ENCODE peak calls at places on chromosome 9, in seven cellular contexts. One of them, this sample, is unnamed.

GRCh38 chr9:93655621-93656425 is 79.4 kb downstream of the PHF2 start:
- DNase-seq in WTC11: peak
- DNase-seq in GM20000: no peak
- DNase-seq in cardiac muscle cell: no peak
- DNase-seq in endothelial cell: no peak
- DNase-seq in tibial nerve: no peak
- DNase-seq in cardiac fibroblast: no peak
- DNase-seq in this sample: no peak

GRCh38 chr9:91197232-91198181 is 164.2 kb downstream of the AUH start:
- DNase-seq in WTC11: no peak
- DNase-seq in GM20000: no peak
- DNase-seq in cardiac muscle cell: no peak
- DNase-seq in endothelial cell: no peak
- DNase-seq in tibial nerve: peak
- DNase-seq in cardiac fibroblast: peak
- DNase-seq in this sample: peak

GRCh38 chr9:928363-929042 is 48.0 kb upstream of the DMRT3 start:
- DNase-seq in WTC11: peak
- DNase-seq in GM20000: peak
- DNase-seq in cardiac muscle cell: peak
- DNase-seq in endothelial cell: peak
- DNase-seq in tibial nerve: no peak
- DNase-seq in cardiac fibroblast: no peak
- DNase-seq in this sample: no peak

GRCh38 chr9:135066291-135066690 is 21.2 kb upstream of the OLFM1 start:
- DNase-seq in WTC11: no peak
- DNase-seq in GM20000: no peak
- DNase-seq in cardiac muscle cell: no peak
- DNase-seq in endothelial cell: no peak
- DNase-seq in tibial nerve: no peak
- DNase-seq in cardiac fibroblast: no peak
- DNase-seq in this sample: no peak

GRCh38 chr9:15438891-15439290 is 16.2 kb downstream of the SNAPC3 start:
- DNase-seq in WTC11: no peak
- DNase-seq in GM20000: no peak
- DNase-seq in cardiac muscle cell: no peak
- DNase-seq in endothelial cell: no peak
- DNase-seq in tibial nerve: no peak
- DNase-seq in cardiac fibroblast: no peak
- DNase-seq in this sample: no peak

GRCh38 chr9:126554292-126554691 is 59.4 kb upstream of the LMX1B start:
- DNase-seq in WTC11: no peak
- DNase-seq in GM20000: no peak
- DNase-seq in cardiac muscle cell: no peak
- DNase-seq in endothelial cell: no peak
- DNase-seq in tibial nerve: no peak
- DNase-seq in cardiac fibroblast: no peak
- DNase-seq in this sample: no peak

GRCh38 chr9:82606761-82607382 is 456.1 kb downstream of the RASEF start:
- DNase-seq in WTC11: peak
- DNase-seq in GM20000: peak
- DNase-seq in cardiac muscle cell: peak
- DNase-seq in endothelial cell: peak
- DNase-seq in tibial nerve: peak
- DNase-seq in cardiac fibroblast: peak
- DNase-seq in this sample: peak

GRCh38 chr9:4116091-4116581 is 183.7 kb downstream of the GLIS3 start:
- DNase-seq in WTC11: no peak
- DNase-seq in GM20000: no peak
- DNase-seq in cardiac muscle cell: no peak
- DNase-seq in endothelial cell: no peak
- DNase-seq in tibial nerve: no peak
- DNase-seq in cardiac fibroblast: peak
- DNase-seq in this sample: no peak

GRCh38 chr9:36762958-36763357 is 190.3 kb downstream of the MELK start:
- DNase-seq in WTC11: no peak
- DNase-seq in GM20000: no peak
- DNase-seq in cardiac muscle cell: no peak
- DNase-seq in endothelial cell: no peak
- DNase-seq in tibial nerve: no peak
- DNase-seq in cardiac fibroblast: no peak
- DNase-seq in this sample: no peak

GRCh38 chr9:124257865-124258764 is at the start of gene NEK6:
- DNase-seq in WTC11: no peak
- DNase-seq in GM20000: peak
- DNase-seq in cardiac muscle cell: peak
- DNase-seq in endothelial cell: no peak
- DNase-seq in tibial nerve: no peak
- DNase-seq in cardiac fibroblast: peak
- DNase-seq in this sample: no peak

GRCh38 chr9:79489241-79490000 is 82.3 kb upstream of the TLE4 start:
- DNase-seq in WTC11: no peak
- DNase-seq in GM20000: no peak
- DNase-seq in cardiac muscle cell: no peak
- DNase-seq in endothelial cell: no peak
- DNase-seq in tibial nerve: peak
- DNase-seq in cardiac fibroblast: peak
- DNase-seq in this sample: peak

GRCh38 chr9:27519466-27520465 is 4.3 kb upstream of the IFNK start:
- DNase-seq in WTC11: no peak
- DNase-seq in GM20000: no peak
- DNase-seq in cardiac muscle cell: no peak
- DNase-seq in endothelial cell: no peak
- DNase-seq in tibial nerve: no peak
- DNase-seq in cardiac fibroblast: no peak
- DNase-seq in this sample: no peak

GRCh38 chr9:37679649-37680402 is 29.1 kb downstream of the FRMPD1 start:
- DNase-seq in WTC11: no peak
- DNase-seq in GM20000: no peak
- DNase-seq in cardiac muscle cell: no peak
- DNase-seq in endothelial cell: no peak
- DNase-seq in tibial nerve: no peak
- DNase-seq in cardiac fibroblast: no peak
- DNase-seq in this sample: no peak

GRCh38 chr9:106074006-106074405 is 379.7 kb downstream of the TMEM38B start:
- DNase-seq in WTC11: no peak
- DNase-seq in GM20000: no peak
- DNase-seq in cardiac muscle cell: no peak
- DNase-seq in endothelial cell: no peak
- DNase-seq in tibial nerve: no peak
- DNase-seq in cardiac fibroblast: no peak
- DNase-seq in this sample: no peak

GRCh38 chr9:127035948-127036347 is 86.5 kb downstream of the ANGPTL2 start:
- DNase-seq in WTC11: no peak
- DNase-seq in GM20000: no peak
- DNase-seq in cardiac muscle cell: no peak
- DNase-seq in endothelial cell: no peak
- DNase-seq in tibial nerve: peak
- DNase-seq in cardiac fibroblast: peak
- DNase-seq in this sample: peak

GRCh38 chr9:19480345-19480744 is 71.5 kb downstream of the ACER2 start:
- DNase-seq in WTC11: no peak
- DNase-seq in GM20000: no peak
- DNase-seq in cardiac muscle cell: no peak
- DNase-seq in endothelial cell: no peak
- DNase-seq in tibial nerve: no peak
- DNase-seq in cardiac fibroblast: no peak
- DNase-seq in this sample: no peak

GRCh38 chr9:98481676-98482075 is 226.2 kb upstream of the TBC1D2 start:
- DNase-seq in WTC11: no peak
- DNase-seq in GM20000: no peak
- DNase-seq in cardiac muscle cell: no peak
- DNase-seq in endothelial cell: no peak
- DNase-seq in tibial nerve: no peak
- DNase-seq in cardiac fibroblast: no peak
- DNase-seq in this sample: no peak

GRCh38 chr9:77290373-77290772 is 113.0 kb downstream of the VPS13A start:
- DNase-seq in WTC11: no peak
- DNase-seq in GM20000: no peak
- DNase-seq in cardiac muscle cell: no peak
- DNase-seq in endothelial cell: no peak
- DNase-seq in tibial nerve: no peak
- DNase-seq in cardiac fibroblast: no peak
- DNase-seq in this sample: no peak

GRCh38 chr9:77455312-77455927 is 192.7 kb downstream of the GNA14 start:
- DNase-seq in WTC11: peak
- DNase-seq in GM20000: peak
- DNase-seq in cardiac muscle cell: no peak
- DNase-seq in endothelial cell: peak
- DNase-seq in tibial nerve: peak
- DNase-seq in cardiac fibroblast: no peak
- DNase-seq in this sample: no peak

GRCh38 chr9:81669011-81669739 is 20.2 kb downstream of the TLE1 start:
- DNase-seq in WTC11: no peak
- DNase-seq in GM20000: no peak
- DNase-seq in cardiac muscle cell: no peak
- DNase-seq in endothelial cell: no peak
- DNase-seq in tibial nerve: no peak
- DNase-seq in cardiac fibroblast: no peak
- DNase-seq in this sample: peak

GRCh38 chr9:70218767-70219166 is 40.0 kb upstream of the SMC5 start:
- DNase-seq in WTC11: no peak
- DNase-seq in GM20000: no peak
- DNase-seq in cardiac muscle cell: no peak
- DNase-seq in endothelial cell: no peak
- DNase-seq in tibial nerve: no peak
- DNase-seq in cardiac fibroblast: no peak
- DNase-seq in this sample: no peak

GRCh38 chr9:95613670-95614069 is 96.9 kb upstream of the PTCH1 start:
- DNase-seq in WTC11: no peak
- DNase-seq in GM20000: no peak
- DNase-seq in cardiac muscle cell: no peak
- DNase-seq in endothelial cell: no peak
- DNase-seq in tibial nerve: no peak
- DNase-seq in cardiac fibroblast: no peak
- DNase-seq in this sample: no peak

GRCh38 chr9:98658965-98659364 is 49.8 kb downstream of the GABBR2 start:
- DNase-seq in WTC11: no peak
- DNase-seq in GM20000: no peak
- DNase-seq in cardiac muscle cell: no peak
- DNase-seq in endothelial cell: no peak
- DNase-seq in tibial nerve: no peak
- DNase-seq in cardiac fibroblast: peak
- DNase-seq in this sample: no peak

GRCh38 chr9:116100711-116101111 is 52.9 kb upstream of the PAPPA start:
- DNase-seq in WTC11: no peak
- DNase-seq in GM20000: no peak
- DNase-seq in cardiac muscle cell: no peak
- DNase-seq in endothelial cell: no peak
- DNase-seq in tibial nerve: no peak
- DNase-seq in cardiac fibroblast: peak
- DNase-seq in this sample: no peak

DNA sequence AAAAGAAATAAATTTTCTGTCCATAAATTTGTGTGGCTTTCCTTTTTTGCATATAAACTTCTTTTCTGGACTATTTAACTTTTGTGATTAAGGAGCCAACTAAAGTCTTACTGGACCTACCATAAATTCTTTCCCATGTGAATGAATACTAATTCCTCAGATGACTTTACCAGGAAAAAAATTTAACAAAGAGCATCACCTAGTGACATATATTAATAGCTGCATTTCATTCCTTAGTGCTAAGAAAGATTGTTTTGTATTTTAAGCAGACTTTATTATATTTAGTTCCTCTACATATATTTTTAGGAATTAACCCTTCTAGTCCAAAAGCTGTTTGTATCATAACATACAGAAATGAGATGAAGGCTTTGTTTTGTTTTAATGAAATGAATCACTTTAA is 64.4 kb downstream of the C9orf85 start:
- DNase-seq in WTC11: no peak
- DNase-seq in GM20000: no peak
- DNase-seq in cardiac muscle cell: no peak
- DNase-seq in endothelial cell: no peak
- DNase-seq in tibial nerve: no peak
- DNase-seq in cardiac fibroblast: peak
- DNase-seq in this sample: peak
- TF ChIP-seq CTCF in WTC11: no peak
- TF ChIP-seq CTCF in GM20000: no peak
- TF ChIP-seq CTCF in cardiac muscle cell: peak
- TF ChIP-seq CTCF in endothelial cell: no peak
- TF ChIP-seq CTCF in tibial nerve: peak
- TF ChIP-seq CTCF in cardiac fibroblast: peak
- TF ChIP-seq CTCF in this sample: peak

GRCh38 chr9:33407061-33407460 is 4.7 kb upstream of the AQP7 start:
- DNase-seq in WTC11: no peak
- DNase-seq in GM20000: no peak
- DNase-seq in cardiac muscle cell: no peak
- DNase-seq in endothelial cell: no peak
- DNase-seq in tibial nerve: no peak
- DNase-seq in cardiac fibroblast: no peak
- DNase-seq in this sample: no peak
- TF ChIP-seq CTCF in WTC11: no peak
- TF ChIP-seq CTCF in GM20000: no peak
- TF ChIP-seq CTCF in cardiac muscle cell: no peak
- TF ChIP-seq CTCF in endothelial cell: no peak
- TF ChIP-seq CTCF in tibial nerve: no peak
- TF ChIP-seq CTCF in cardiac fibroblast: no peak
- TF ChIP-seq CTCF in this sample: no peak

DNA sequence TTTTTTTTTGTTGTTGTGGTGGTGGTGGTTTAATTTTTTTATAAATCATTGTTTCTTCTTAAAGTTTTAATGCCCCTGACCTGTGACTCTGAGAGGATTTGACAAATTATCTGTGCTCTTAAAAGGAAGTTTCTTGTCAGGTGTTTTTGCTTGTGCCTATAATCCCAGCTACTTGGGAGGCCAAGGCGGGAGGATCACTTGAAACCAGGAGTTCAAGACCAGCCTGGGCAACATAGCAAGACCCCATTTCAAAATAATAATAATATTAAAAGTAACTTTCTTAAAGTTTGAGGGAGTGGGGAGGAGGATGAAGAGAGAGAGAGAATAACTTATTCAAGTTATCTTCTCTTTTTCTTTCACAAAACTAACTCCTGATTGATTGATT is 12.2 kb upstream of the ERMP1 start:
- DNase-seq in WTC11: no peak
- DNase-seq in GM20000: no peak
- DNase-seq in cardiac muscle cell: no peak
- DNase-seq in endothelial cell: no peak
- DNase-seq in tibial nerve: no peak
- DNase-seq in cardiac fibroblast: no peak
- DNase-seq in this sample: no peak
- TF ChIP-seq CTCF in WTC11: no peak
- TF ChIP-seq CTCF in GM20000: no peak
- TF ChIP-seq CTCF in cardiac muscle cell: no peak
- TF ChIP-seq CTCF in endothelial cell: no peak
- TF ChIP-seq CTCF in tibial nerve: no peak
- TF ChIP-seq CTCF in cardiac fibroblast: no peak
- TF ChIP-seq CTCF in this sample: no peak

DNA sequence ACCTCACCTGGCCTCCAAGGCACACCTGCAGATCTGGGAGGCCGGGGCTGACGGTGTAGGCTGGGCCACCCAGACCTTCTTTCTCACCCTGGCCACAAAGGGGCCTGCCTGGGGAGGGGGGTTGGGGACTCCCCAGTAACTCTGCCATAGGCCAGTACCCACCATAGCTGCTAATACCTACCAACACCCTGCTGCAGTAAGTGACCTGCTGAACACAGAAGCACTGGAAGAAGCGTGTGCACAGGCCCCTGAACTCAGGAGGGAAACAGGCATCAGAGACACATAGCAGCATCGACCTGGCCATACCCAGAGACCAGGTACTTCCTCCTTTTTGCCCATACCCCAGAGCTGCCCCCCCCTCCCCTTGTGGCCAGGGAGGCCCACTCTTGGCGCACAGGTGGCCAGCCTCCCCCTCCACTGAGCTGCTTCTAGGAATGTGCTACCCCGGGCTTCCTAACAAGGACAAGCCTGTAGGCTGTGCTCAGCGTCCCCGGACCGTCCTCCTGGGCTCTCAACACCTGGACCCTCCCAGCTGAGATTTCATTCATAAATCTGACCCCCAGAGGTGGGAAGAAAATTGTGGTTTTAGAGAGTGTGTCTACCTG is 4.9 kb downstream of the NRARP start:
- DNase-seq in WTC11: peak
- DNase-seq in GM20000: no peak
- DNase-seq in cardiac muscle cell: no peak
- DNase-seq in endothelial cell: no peak
- DNase-seq in tibial nerve: no peak
- DNase-seq in cardiac fibroblast: no peak
- DNase-seq in this sample: no peak
- TF ChIP-seq CTCF in WTC11: no peak
- TF ChIP-seq CTCF in GM20000: no peak
- TF ChIP-seq CTCF in cardiac muscle cell: no peak
- TF ChIP-seq CTCF in endothelial cell: no peak
- TF ChIP-seq CTCF in tibial nerve: no peak
- TF ChIP-seq CTCF in cardiac fibroblast: no peak
- TF ChIP-seq CTCF in this sample: no peak

This sample was measured in retinal pigment epithelial cell.